ENCODE peak calls at places on chromosomes 1 and 21, in eight cellular contexts. One of them, this sample, is unnamed.

GRCh38 chr1:21647431-21648373 is 21.5 kb downstream of the RAP1GAP start:
- DNase-seq in aorta: no peak
- DNase-seq in brain microvascular endothelial cell: peak
- DNase-seq in SK-N-MC: no peak
- DNase-seq in mammary epithelial cell: peak
- DNase-seq in left ventricle myocardium inferior: no peak
- DNase-seq in iPS DF 6.9: peak
- DNase-seq in colonic mucosa: peak
- DNase-seq in this sample: no peak

GRCh38 chr1:167722152-167722869 is 529 bp downstream of the MPZL1 start:
- DNase-seq in mammary epithelial cell: peak
- DNase-seq in brain microvascular endothelial cell: peak
- DNase-seq in iPS DF 6.9: no peak
- DNase-seq in SK-N-MC: no peak
- DNase-seq in colonic mucosa: peak
- DNase-seq in left ventricle myocardium inferior: no peak
- DNase-seq in aorta: no peak
- DNase-seq in this sample: peak

GRCh38 chr21:23694396-23694795 is 1912.9 kb downstream of the MRPL39 start:
- DNase-seq in iPS DF 6.9: no peak
- DNase-seq in aorta: no peak
- DNase-seq in SK-N-MC: peak
- DNase-seq in colonic mucosa: no peak
- DNase-seq in left ventricle myocardium inferior: no peak
- DNase-seq in brain microvascular endothelial cell: no peak
- DNase-seq in mammary epithelial cell: no peak
- DNase-seq in this sample: no peak

GRCh38 chr1:62652387-62652786 is 35.8 kb downstream of the DOCK7 start:
- DNase-seq in brain microvascular endothelial cell: no peak
- DNase-seq in mammary epithelial cell: no peak
- DNase-seq in colonic mucosa: no peak
- DNase-seq in left ventricle myocardium inferior: no peak
- DNase-seq in iPS DF 6.9: no peak
- DNase-seq in SK-N-MC: no peak
- DNase-seq in aorta: no peak
- DNase-seq in this sample: no peak

GRCh38 chr1:3459940-3460652 is 5.6 kb downstream of the ARHGEF16 start:
- DNase-seq in colonic mucosa: peak
- DNase-seq in iPS DF 6.9: no peak
- DNase-seq in brain microvascular endothelial cell: no peak
- DNase-seq in left ventricle myocardium inferior: no peak
- DNase-seq in SK-N-MC: no peak
- DNase-seq in aorta: peak
- DNase-seq in mammary epithelial cell: no peak
- DNase-seq in this sample: no peak

GRCh38 chr1:168794057-168794456 is 65.1 kb upstream of the DPT start:
- DNase-seq in mammary epithelial cell: peak
- DNase-seq in colonic mucosa: no peak
- DNase-seq in left ventricle myocardium inferior: no peak
- DNase-seq in iPS DF 6.9: no peak
- DNase-seq in aorta: no peak
- DNase-seq in SK-N-MC: no peak
- DNase-seq in brain microvascular endothelial cell: no peak
- DNase-seq in this sample: no peak

GRCh38 chr1:97581614-97582051 is 339.2 kb downstream of the DPYD start:
- DNase-seq in SK-N-MC: no peak
- DNase-seq in mammary epithelial cell: peak
- DNase-seq in aorta: no peak
- DNase-seq in iPS DF 6.9: no peak
- DNase-seq in left ventricle myocardium inferior: no peak
- DNase-seq in colonic mucosa: no peak
- DNase-seq in brain microvascular endothelial cell: peak
- DNase-seq in this sample: no peak

GRCh38 chr1:56550132-56550531 is 29.2 kb downstream of the PLPP3 start:
- DNase-seq in left ventricle myocardium inferior: no peak
- DNase-seq in brain microvascular endothelial cell: no peak
- DNase-seq in iPS DF 6.9: no peak
- DNase-seq in SK-N-MC: no peak
- DNase-seq in aorta: no peak
- DNase-seq in colonic mucosa: no peak
- DNase-seq in mammary epithelial cell: no peak
- DNase-seq in this sample: no peak

GRCh38 chr1:115210302-115210711 is 121.0 kb upstream of the TSPAN2 start:
- DNase-seq in iPS DF 6.9: no peak
- DNase-seq in aorta: no peak
- DNase-seq in SK-N-MC: no peak
- DNase-seq in left ventricle myocardium inferior: no peak
- DNase-seq in brain microvascular endothelial cell: peak
- DNase-seq in colonic mucosa: no peak
- DNase-seq in mammary epithelial cell: peak
- DNase-seq in this sample: no peak

GRCh38 chr1:52632732-52633290 is at the start of gene SHISAL2A:
- DNase-seq in aorta: peak
- DNase-seq in colonic mucosa: peak
- DNase-seq in mammary epithelial cell: no peak
- DNase-seq in brain microvascular endothelial cell: no peak
- DNase-seq in left ventricle myocardium inferior: peak
- DNase-seq in iPS DF 6.9: peak
- DNase-seq in SK-N-MC: no peak
- DNase-seq in this sample: peak

GRCh38 chr1:212977781-212978645 is 27.7 kb downstream of the VASH2 start:
- DNase-seq in colonic mucosa: no peak
- DNase-seq in SK-N-MC: no peak
- DNase-seq in iPS DF 6.9: no peak
- DNase-seq in mammary epithelial cell: no peak
- DNase-seq in aorta: no peak
- DNase-seq in brain microvascular endothelial cell: no peak
- DNase-seq in left ventricle myocardium inferior: no peak
- DNase-seq in this sample: no peak

GRCh38 chr1:200905411-200906052 is 10.8 kb downstream of the INAVA start:
- DNase-seq in aorta: no peak
- DNase-seq in brain microvascular endothelial cell: peak
- DNase-seq in SK-N-MC: no peak
- DNase-seq in colonic mucosa: no peak
- DNase-seq in left ventricle myocardium inferior: no peak
- DNase-seq in mammary epithelial cell: peak
- DNase-seq in iPS DF 6.9: no peak
- DNase-seq in this sample: no peak

GRCh38 chr1:64524614-64525013 is 54.7 kb downstream of the CACHD1 start:
- DNase-seq in colonic mucosa: no peak
- DNase-seq in iPS DF 6.9: no peak
- DNase-seq in mammary epithelial cell: no peak
- DNase-seq in brain microvascular endothelial cell: no peak
- DNase-seq in aorta: no peak
- DNase-seq in left ventricle myocardium inferior: no peak
- DNase-seq in SK-N-MC: no peak
- DNase-seq in this sample: no peak

GRCh38 chr1:244732846-244733450 is 80.0 kb downstream of the DESI2 start:
- DNase-seq in left ventricle myocardium inferior: no peak
- DNase-seq in SK-N-MC: no peak
- DNase-seq in brain microvascular endothelial cell: no peak
- DNase-seq in colonic mucosa: no peak
- DNase-seq in mammary epithelial cell: no peak
- DNase-seq in iPS DF 6.9: no peak
- DNase-seq in aorta: no peak
- DNase-seq in this sample: no peak

DNA sequence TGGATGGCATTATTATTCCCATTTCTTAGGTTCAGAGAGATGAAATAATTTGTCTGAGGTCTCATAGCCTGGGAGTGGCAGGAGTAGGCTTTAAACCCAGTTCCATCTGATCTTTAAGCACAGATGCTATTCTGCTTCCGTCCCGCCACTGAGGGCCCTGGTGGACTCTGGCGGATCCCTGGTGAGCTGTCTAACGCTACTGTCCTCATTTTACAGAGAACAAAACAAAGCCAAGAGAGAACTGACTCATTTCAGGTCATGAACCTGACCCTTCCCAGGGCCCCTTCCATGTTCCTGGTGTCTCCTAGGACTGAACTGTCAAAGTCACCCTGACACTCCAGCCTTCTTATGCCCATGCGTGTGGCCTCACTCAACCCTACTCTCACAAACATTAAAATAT is 3.1 kb upstream of the GALE start:
- DNase-seq in mammary epithelial cell: no peak
- DNase-seq in brain microvascular endothelial cell: no peak
- DNase-seq in aorta: no peak
- DNase-seq in left ventricle myocardium inferior: no peak
- DNase-seq in iPS DF 6.9: no peak
- DNase-seq in colonic mucosa: no peak
- DNase-seq in SK-N-MC: no peak
- DNase-seq in this sample: no peak
- H3K27ac ChIP-seq in mammary epithelial cell: no peak
- H3K27ac ChIP-seq in brain microvascular endothelial cell: no peak
- H3K27ac ChIP-seq in aorta: no peak
- H3K27ac ChIP-seq in left ventricle myocardium inferior: no peak
- H3K27ac ChIP-seq in iPS DF 6.9: no peak
- H3K27ac ChIP-seq in colonic mucosa: no peak
- H3K27ac ChIP-seq in SK-N-MC: no peak
- H3K27ac ChIP-seq in this sample: no peak

GRCh38 chr1:77540501-77541161 is 141.8 kb downstream of the ZZZ3 start:
- DNase-seq in aorta: no peak
- DNase-seq in colonic mucosa: no peak
- DNase-seq in SK-N-MC: no peak
- DNase-seq in left ventricle myocardium inferior: no peak
- DNase-seq in brain microvascular endothelial cell: peak
- DNase-seq in mammary epithelial cell: peak
- DNase-seq in iPS DF 6.9: no peak
- DNase-seq in this sample: no peak

GRCh38 chr1:77541162-77541545 is 141.3 kb downstream of the ZZZ3 start:
- DNase-seq in mammary epithelial cell: no peak
- DNase-seq in colonic mucosa: no peak
- DNase-seq in brain microvascular endothelial cell: no peak
- DNase-seq in iPS DF 6.9: no peak
- DNase-seq in left ventricle myocardium inferior: no peak
- DNase-seq in SK-N-MC: no peak
- DNase-seq in aorta: no peak
- DNase-seq in this sample: no peak

GRCh38 chr1:77536813-77537212 is 145.6 kb downstream of the ZZZ3 start:
- DNase-seq in mammary epithelial cell: peak
- DNase-seq in brain microvascular endothelial cell: peak
- DNase-seq in iPS DF 6.9: no peak
- DNase-seq in colonic mucosa: no peak
- DNase-seq in left ventricle myocardium inferior: no peak
- DNase-seq in aorta: no peak
- DNase-seq in SK-N-MC: no peak
- DNase-seq in this sample: no peak

GRCh38 chr1:77538956-77539509 is 143.4 kb downstream of the ZZZ3 start:
- DNase-seq in brain microvascular endothelial cell: peak
- DNase-seq in colonic mucosa: no peak
- DNase-seq in iPS DF 6.9: no peak
- DNase-seq in left ventricle myocardium inferior: no peak
- DNase-seq in SK-N-MC: no peak
- DNase-seq in aorta: peak
- DNase-seq in mammary epithelial cell: peak
- DNase-seq in this sample: no peak

GRCh38 chr1:77539510-77540142 is 142.8 kb downstream of the ZZZ3 start:
- DNase-seq in mammary epithelial cell: peak
- DNase-seq in brain microvascular endothelial cell: peak
- DNase-seq in left ventricle myocardium inferior: no peak
- DNase-seq in iPS DF 6.9: no peak
- DNase-seq in colonic mucosa: no peak
- DNase-seq in aorta: no peak
- DNase-seq in SK-N-MC: no peak
- DNase-seq in this sample: peak
- H3K27ac ChIP-seq in mammary epithelial cell: peak
- H3K27ac ChIP-seq in brain microvascular endothelial cell: peak
- H3K27ac ChIP-seq in left ventricle myocardium inferior: peak
- H3K27ac ChIP-seq in iPS DF 6.9: no peak
- H3K27ac ChIP-seq in colonic mucosa: peak
- H3K27ac ChIP-seq in aorta: no peak
- H3K27ac ChIP-seq in SK-N-MC: no peak
- H3K27ac ChIP-seq in this sample: peak

GRCh38 chr1:183554577-183554976 is 35.7 kb downstream of the NCF2 start:
- DNase-seq in left ventricle myocardium inferior: no peak
- DNase-seq in brain microvascular endothelial cell: no peak
- DNase-seq in aorta: no peak
- DNase-seq in SK-N-MC: no peak
- DNase-seq in mammary epithelial cell: no peak
- DNase-seq in colonic mucosa: no peak
- DNase-seq in iPS DF 6.9: no peak
- DNase-seq in this sample: no peak

GRCh38 chr1:183553769-183554168 is 36.5 kb downstream of the NCF2 start:
- DNase-seq in left ventricle myocardium inferior: no peak
- DNase-seq in colonic mucosa: no peak
- DNase-seq in iPS DF 6.9: no peak
- DNase-seq in SK-N-MC: no peak
- DNase-seq in aorta: no peak
- DNase-seq in brain microvascular endothelial cell: no peak
- DNase-seq in mammary epithelial cell: no peak
- DNase-seq in this sample: no peak

GRCh38 chr1:183548136-183548535 is 42.1 kb downstream of the NCF2 start:
- DNase-seq in iPS DF 6.9: no peak
- DNase-seq in left ventricle myocardium inferior: no peak
- DNase-seq in colonic mucosa: no peak
- DNase-seq in mammary epithelial cell: no peak
- DNase-seq in brain microvascular endothelial cell: no peak
- DNase-seq in aorta: no peak
- DNase-seq in SK-N-MC: no peak
- DNase-seq in this sample: no peak

GRCh38 chr1:183551924-183552323 is 38.3 kb downstream of the NCF2 start:
- DNase-seq in mammary epithelial cell: no peak
- DNase-seq in left ventricle myocardium inferior: no peak
- DNase-seq in aorta: no peak
- DNase-seq in colonic mucosa: no peak
- DNase-seq in iPS DF 6.9: no peak
- DNase-seq in brain microvascular endothelial cell: no peak
- DNase-seq in SK-N-MC: no peak
- DNase-seq in this sample: no peak

GRCh38 chr1:183550915-183551314 is 39.3 kb downstream of the NCF2 start:
- DNase-seq in mammary epithelial cell: no peak
- DNase-seq in brain microvascular endothelial cell: no peak
- DNase-seq in iPS DF 6.9: no peak
- DNase-seq in SK-N-MC: no peak
- DNase-seq in aorta: no peak
- DNase-seq in left ventricle myocardium inferior: no peak
- DNase-seq in colonic mucosa: no peak
- DNase-seq in this sample: no peak
- H3K27ac ChIP-seq in mammary epithelial cell: no peak
- H3K27ac ChIP-seq in brain microvascular endothelial cell: no peak
- H3K27ac ChIP-seq in iPS DF 6.9: no peak
- H3K27ac ChIP-seq in SK-N-MC: no peak
- H3K27ac ChIP-seq in aorta: no peak
- H3K27ac ChIP-seq in left ventricle myocardium inferior: peak
- H3K27ac ChIP-seq in colonic mucosa: no peak
- H3K27ac ChIP-seq in this sample: no peak

DNA sequence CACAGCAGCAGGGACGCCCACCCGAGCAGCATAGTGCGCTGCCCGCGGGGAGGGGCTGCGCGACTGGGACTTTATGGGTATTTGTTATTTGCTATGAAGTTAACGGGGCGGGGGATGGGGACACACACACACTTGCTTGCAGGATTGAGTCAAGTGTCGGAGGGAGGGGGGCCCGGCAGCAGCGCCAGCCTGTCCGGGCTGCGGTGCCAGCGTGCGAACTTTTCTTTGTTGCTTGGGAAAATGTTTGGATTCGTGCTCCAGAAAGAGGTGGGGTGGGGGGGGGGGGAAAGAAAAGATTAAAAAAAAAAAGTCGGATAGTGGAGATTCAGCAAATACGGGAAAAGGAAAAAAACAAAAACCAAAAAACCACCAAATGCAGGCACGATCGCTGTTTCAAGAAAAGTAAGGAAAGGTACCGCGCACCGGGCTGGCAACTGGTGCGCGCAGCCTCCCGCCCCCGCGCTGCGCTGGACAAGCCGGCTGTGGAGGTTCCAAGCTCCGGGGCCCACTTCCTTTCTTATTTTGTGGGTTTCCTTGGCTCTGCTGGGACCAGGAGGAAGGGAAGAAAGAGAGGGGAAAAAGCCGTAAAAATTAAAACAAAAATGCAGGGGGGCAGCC is 419 bp downstream of the ADAMTS5 start:
- DNase-seq in left ventricle myocardium inferior: no peak
- DNase-seq in colonic mucosa: no peak
- DNase-seq in SK-N-MC: no peak
- DNase-seq in iPS DF 6.9: no peak
- DNase-seq in mammary epithelial cell: no peak
- DNase-seq in aorta: peak
- DNase-seq in brain microvascular endothelial cell: no peak
- DNase-seq in this sample: no peak
- H3K27ac ChIP-seq in left ventricle myocardium inferior: peak
- H3K27ac ChIP-seq in colonic mucosa: peak
- H3K27ac ChIP-seq in SK-N-MC: no peak
- H3K27ac ChIP-seq in iPS DF 6.9: no peak
- H3K27ac ChIP-seq in mammary epithelial cell: no peak
- H3K27ac ChIP-seq in aorta: no peak
- H3K27ac ChIP-seq in brain microvascular endothelial cell: peak
- H3K27ac ChIP-seq in this sample: no peak